ENCODE peak calls at places on chromosomes 16 and 17, in five cellular contexts. One of them, this sample, is unnamed.

GRCh38 chr17:76678330-76678729 is 32.4 kb downstream of the MXRA7 start:
- DNase-seq in SK-N-SH: no peak
- DNase-seq in K562: peak; percentile 3
- DNase-seq in HepG2: no peak
- DNase-seq in H1: no peak
- DNase-seq in this sample: no peak

GRCh38 chr16:23996258-23996955 is 160.6 kb downstream of the PRKCB start:
- DNase-seq in SK-N-SH: no peak
- DNase-seq in K562: no peak
- DNase-seq in HepG2: no peak
- DNase-seq in H1: no peak
- DNase-seq in this sample: no peak

GRCh38 chr17:82583720-82584234 is 64.2 kb downstream of the FOXK2 start:
- DNase-seq in SK-N-SH: no peak
- DNase-seq in K562: no peak
- DNase-seq in HepG2: no peak
- DNase-seq in H1: no peak
- DNase-seq in this sample: no peak

GRCh38 chr17:33970271-33970670 is 284.8 kb upstream of the CCL2 start:
- DNase-seq in SK-N-SH: no peak
- DNase-seq in K562: no peak
- DNase-seq in HepG2: no peak
- DNase-seq in H1: no peak
- DNase-seq in this sample: no peak

GRCh38 chr16:57987441-57988177 is 12.9 kb downstream of the ZNF319 start:
- DNase-seq in SK-N-SH: no peak
- DNase-seq in K562: no peak
- DNase-seq in HepG2: no peak
- DNase-seq in H1: no peak
- DNase-seq in this sample: no peak

GRCh38 chr17:48551206-48551597 is 6.3 kb upstream of the HOXB2 start:
- DNase-seq in SK-N-SH: no peak
- DNase-seq in K562: no peak
- DNase-seq in HepG2: no peak
- DNase-seq in H1: no peak
- DNase-seq in this sample: no peak

GRCh38 chr17:65389426-65389825 is 172.0 kb downstream of the AXIN2 start:
- DNase-seq in SK-N-SH: no peak
- DNase-seq in K562: no peak
- DNase-seq in HepG2: no peak
- DNase-seq in H1: no peak
- DNase-seq in this sample: no peak

GRCh38 chr17:39648876-39649430 is 12.0 kb downstream of the STARD3 start:
- DNase-seq in SK-N-SH: no peak
- DNase-seq in K562: no peak
- DNase-seq in HepG2: no peak
- DNase-seq in H1: no peak
- DNase-seq in this sample: no peak

GRCh38 chr16:51971184-51971583 is 575.8 kb downstream of the TOX3 start:
- DNase-seq in SK-N-SH: peak; percentile 68
- DNase-seq in K562: no peak
- DNase-seq in HepG2: no peak
- DNase-seq in H1: no peak
- DNase-seq in this sample: no peak

GRCh38 chr17:36892112-36892838 is 45.0 kb upstream of the LHX1 start:
- DNase-seq in SK-N-SH: no peak
- DNase-seq in K562: no peak
- DNase-seq in HepG2: peak; percentile 57
- DNase-seq in H1: no peak
- DNase-seq in this sample: peak; percentile 15

GRCh38 chr16:16021988-16022682 is 72.7 kb downstream of the ABCC1 start:
- DNase-seq in SK-N-SH: peak; percentile 82
- DNase-seq in K562: peak; percentile 95
- DNase-seq in HepG2: peak; percentile 88
- DNase-seq in H1: no peak
- DNase-seq in this sample: peak; percentile 81

DNA sequence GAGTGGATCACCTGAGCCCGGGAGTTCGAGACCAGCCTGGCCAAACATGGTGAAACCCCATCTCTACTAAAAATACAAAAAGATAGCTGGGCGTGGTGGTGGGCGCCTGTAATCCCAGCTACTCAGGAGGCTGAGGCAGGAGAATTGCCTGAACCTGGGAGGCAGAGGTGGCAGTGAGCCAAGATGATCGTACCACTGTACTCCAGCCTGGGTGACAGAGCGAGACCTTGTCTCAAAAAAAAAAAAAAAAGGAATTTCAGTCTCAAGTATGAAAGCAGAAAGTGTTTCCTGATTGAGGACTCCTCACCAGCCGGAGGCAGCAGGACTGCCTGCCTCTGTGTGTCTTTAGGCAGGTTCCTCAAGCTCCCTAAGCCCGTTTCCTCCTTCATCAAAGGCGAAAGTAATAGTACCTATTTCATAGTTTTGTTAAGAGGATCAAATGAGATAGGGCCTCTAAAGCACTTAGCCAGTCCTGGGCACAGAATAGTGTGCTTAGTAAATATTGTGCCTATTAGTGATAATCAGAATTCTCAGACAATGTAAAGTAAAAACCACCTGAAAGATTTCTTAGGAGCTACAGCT is 9.0 kb downstream of the RAI1 start:
- DNase-seq in SK-N-SH: no peak
- DNase-seq in K562: no peak
- DNase-seq in HepG2: no peak
- DNase-seq in H1: no peak
- DNase-seq in this sample: no peak
- TF ChIP-seq JUND in SK-N-SH: no peak
- TF ChIP-seq JUND in K562: no peak
- TF ChIP-seq JUND in HepG2: no peak
- TF ChIP-seq JUND in H1: no peak
- TF ChIP-seq JUND in this sample: no peak

GRCh38 chr17:7709031-7709430 is 4.0 kb downstream of the EFNB3 start:
- DNase-seq in SK-N-SH: no peak
- DNase-seq in K562: no peak
- DNase-seq in HepG2: no peak
- DNase-seq in H1: no peak
- DNase-seq in this sample: no peak

GRCh38 chr17:7712111-7712771 is 5.3 kb upstream of the DNAH2 start:
- DNase-seq in SK-N-SH: peak; percentile 70
- DNase-seq in K562: no peak
- DNase-seq in HepG2: no peak
- DNase-seq in H1: no peak
- DNase-seq in this sample: no peak

GRCh38 chr17:7711356-7711755 is 6.2 kb upstream of the DNAH2 start:
- DNase-seq in SK-N-SH: peak; percentile 60
- DNase-seq in K562: peak; percentile 51
- DNase-seq in HepG2: no peak
- DNase-seq in H1: no peak
- DNase-seq in this sample: no peak

GRCh38 chr17:7707858-7708750 is 3.1 kb downstream of the EFNB3 start:
- DNase-seq in SK-N-SH: no peak
- DNase-seq in K562: no peak
- DNase-seq in HepG2: no peak
- DNase-seq in H1: no peak
- DNase-seq in this sample: no peak

GRCh38 chr17:7710341-7710740 is 5.3 kb downstream of the EFNB3 start:
- DNase-seq in SK-N-SH: no peak
- DNase-seq in K562: no peak
- DNase-seq in HepG2: no peak
- DNase-seq in H1: no peak
- DNase-seq in this sample: no peak
- H2AFZ ChIP-seq in SK-N-SH: no peak overlapping the region
- H2AFZ ChIP-seq in K562: peak overlapping the region; percentile 72
- H2AFZ ChIP-seq in HepG2: no peak overlapping the region
- H2AFZ ChIP-seq in H1: no peak overlapping the region
- H2AFZ ChIP-seq in this sample: no peak overlapping the region

GRCh38 chr17:68378202-68379149 is 78.8 kb downstream of the WIPI1 start:
- DNase-seq in SK-N-SH: peak; percentile 26
- DNase-seq in K562: no peak
- DNase-seq in HepG2: peak; percentile 100
- DNase-seq in H1: no peak
- DNase-seq in this sample: peak; percentile 63
- TF ChIP-seq JUND in SK-N-SH: no peak
- TF ChIP-seq JUND in K562: no peak
- TF ChIP-seq JUND in HepG2: peak; percentile 74
- TF ChIP-seq JUND in H1: no peak
- TF ChIP-seq JUND in this sample: no peak

GRCh38 chr17:29571883-29572681 is 3.6 kb downstream of the TP53I13 start:
- DNase-seq in SK-N-SH: peak; percentile 68
- DNase-seq in K562: no peak
- DNase-seq in HepG2: no peak
- DNase-seq in H1: no peak
- DNase-seq in this sample: no peak

GRCh38 chr17:29573871-29574731 is 5.6 kb downstream of the TP53I13 start:
- DNase-seq in SK-N-SH: no peak
- DNase-seq in K562: no peak
- DNase-seq in HepG2: no peak
- DNase-seq in H1: no peak
- DNase-seq in this sample: no peak

GRCh38 chr17:29573558-29573870 is 5.0 kb downstream of the TP53I13 start:
- DNase-seq in SK-N-SH: no peak
- DNase-seq in K562: no peak
- DNase-seq in HepG2: no peak
- DNase-seq in H1: no peak
- DNase-seq in this sample: no peak

GRCh38 chr17:29571486-29571882 is 3.0 kb downstream of the TP53I13 start:
- DNase-seq in SK-N-SH: no peak
- DNase-seq in K562: no peak
- DNase-seq in HepG2: no peak
- DNase-seq in H1: no peak
- DNase-seq in this sample: no peak

GRCh38 chr17:29572691-29573557 is 4.4 kb downstream of the TP53I13 start:
- DNase-seq in SK-N-SH: peak; percentile 89
- DNase-seq in K562: peak; percentile 69
- DNase-seq in HepG2: no peak
- DNase-seq in H1: no peak
- DNase-seq in this sample: no peak
- H2AFZ ChIP-seq in SK-N-SH: no peak overlapping the region
- H2AFZ ChIP-seq in K562: no peak overlapping the region
- H2AFZ ChIP-seq in HepG2: no peak overlapping the region
- H2AFZ ChIP-seq in H1: no peak overlapping the region
- H2AFZ ChIP-seq in this sample: no peak overlapping the region

DNA sequence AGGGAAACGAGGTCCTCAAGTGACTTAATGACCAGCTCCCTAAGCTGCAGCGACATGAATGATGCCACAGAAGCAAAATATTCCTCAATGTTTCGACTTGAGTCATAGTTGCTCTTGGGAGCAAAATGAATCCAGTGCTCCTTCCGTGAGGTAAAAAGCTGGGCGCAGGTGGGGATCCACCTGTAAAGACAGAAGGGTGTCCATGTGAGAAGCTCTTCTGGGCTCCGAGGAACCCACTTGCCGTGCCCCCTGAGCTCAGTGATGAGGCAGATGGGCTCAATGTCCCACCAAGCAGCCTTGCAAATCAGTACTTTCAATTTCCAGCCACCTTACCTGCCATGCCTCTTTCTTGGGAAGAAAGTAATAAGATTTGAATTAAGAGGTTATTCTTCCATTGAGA is 25.5 kb downstream of the DNAH3 start:
- DNase-seq in SK-N-SH: no peak
- DNase-seq in K562: no peak
- DNase-seq in HepG2: no peak
- DNase-seq in H1: no peak
- DNase-seq in this sample: no peak
- TF ChIP-seq JUND in SK-N-SH: no peak
- TF ChIP-seq JUND in K562: no peak
- TF ChIP-seq JUND in HepG2: no peak
- TF ChIP-seq JUND in H1: no peak
- TF ChIP-seq JUND in this sample: no peak

This sample was measured in HCT116.